ENCODE peak calls at places on chromosomes 12 and 14, in nine cellular contexts. H, R, V, I, M, L, E, S and Z are unnamed samples.

GRCh38 chr14:59281613-59282012 is 93.1 kb downstream of the DAAM1 start:
- DNase-seq in H (no peak), R (peak), V (peak), I (no peak), M (no peak), L (no peak), E (peak), S (no peak), Z (peak)

GRCh38 chr14:72779679-72780078 is 114.2 kb downstream of the DPF3 start:
- DNase-seq in H (no peak), R (no peak), V (peak), I (no peak), M (no peak), L (no peak), E (no peak), S (peak), Z (no peak)

GRCh38 chr14:68135566-68135965 is 316.0 kb downstream of the RAD51B start:
- DNase-seq in H (no peak), R (peak), V (peak), I (no peak), M (no peak), L (no peak), E (no peak), S (no peak), Z (peak)

GRCh38 chr14:35159742-35160409 is 37.5 kb downstream of the PRORP start:
- DNase-seq in H (peak), R (peak), V (peak), I (peak), M (no peak), L (no peak), E (peak), S (no peak), Z (peak)

GRCh38 chr14:99513183-99513694 is 32.0 kb downstream of the CCNK start:
- DNase-seq in H (no peak), R (no peak), V (no peak), I (no peak), M (no peak), L (no peak), E (no peak), S (no peak), Z (no peak)

GRCh38 chr14:71856199-71856919 is 75.9 kb upstream of the RGS6 start:
- DNase-seq in H (no peak), R (no peak), V (peak), I (peak), M (no peak), L (no peak), E (no peak), S (no peak), Z (no peak)

GRCh38 chr14:33567736-33568124 is 383.1 kb downstream of the EGLN3 start:
- DNase-seq in H (no peak), R (peak), V (peak), I (no peak), M (no peak), L (no peak), E (no peak), S (no peak), Z (peak)

GRCh38 chr14:36013483-36013882 is 163.0 kb downstream of the PTCSC3 start:
- DNase-seq in H (no peak), R (no peak), V (no peak), I (no peak), M (no peak), L (no peak), E (no peak), S (no peak), Z (no peak)

GRCh38 chr12:57837779-57838562 is 8.6 kb downstream of the CTDSP2 start:
- DNase-seq in H (no peak), R (peak), V (peak), I (peak), M (no peak), L (no peak), E (peak), S (peak), Z (peak)

GRCh38 chr14:68283378-68284123 is 464.0 kb downstream of the RAD51B start:
- DNase-seq in H (no peak), R (no peak), V (no peak), I (peak), M (no peak), L (no peak), E (no peak), S (no peak), Z (no peak)

GRCh38 chr14:95431199-95432145 is 85.0 kb downstream of the SYNE3 start:
- DNase-seq in H (peak), R (peak), V (peak), I (peak), M (no peak), L (no peak), E (no peak), S (no peak), Z (peak)

GRCh38 chr12:1530592-1531159 is 63.7 kb downstream of the FBXL14 start:
- DNase-seq in H (no peak), R (no peak), V (no peak), I (peak), M (no peak), L (no peak), E (no peak), S (no peak), Z (peak)

GRCh38 chr12:12585115-12585862 is 22.6 kb upstream of the DUSP16 start:
- DNase-seq in H (no peak), R (peak), V (peak), I (no peak), M (no peak), L (no peak), E (no peak), S (no peak), Z (no peak)

GRCh38 chr12:57238854-57239554 is 9.5 kb downstream of the SHMT2 start:
- DNase-seq in H (peak), R (peak), V (peak), I (peak), M (peak), L (peak), E (peak), S (peak), Z (peak)

GRCh38 chr14:57578427-57579220 is 85.0 kb upstream of the CCDC198 start:
- DNase-seq in H (no peak), R (no peak), V (no peak), I (no peak), M (no peak), L (no peak), E (no peak), S (no peak), Z (no peak)

GRCh38 chr14:34741840-34742239 is 27.4 kb upstream of the CFL2 start:
- DNase-seq in H (no peak), R (no peak), V (no peak), I (no peak), M (no peak), L (no peak), E (no peak), S (no peak), Z (no peak)

GRCh38 chr12:21456291-21456780 is 18.9 kb downstream of the PYROXD1 start:
- DNase-seq in H (no peak), R (no peak), V (no peak), I (no peak), M (no peak), L (no peak), E (no peak), S (no peak), Z (peak)

GRCh38 chr12:14954269-14954668 is 7.1 kb downstream of the ARHGDIB start:
- DNase-seq in H (no peak), R (no peak), V (no peak), I (no peak), M (no peak), L (no peak), E (no peak), S (no peak), Z (no peak)

GRCh38 chr12:123519151-123520001 is 14.1 kb downstream of the RILPL1 start:
- DNase-seq in H (peak), R (peak), V (peak), I (no peak), M (peak), L (no peak), E (no peak), S (peak), Z (peak)

GRCh38 chr14:68787235-68787727 is 5.6 kb downstream of the ZFP36L1 start:
- DNase-seq in H (no peak), R (no peak), V (peak), I (peak), M (no peak), L (peak), E (no peak), S (no peak), Z (peak)

GRCh38 chr12:65534105-65534841 is 255.8 kb downstream of the MSRB3 start:
- DNase-seq in H (no peak), R (no peak), V (no peak), I (no peak), M (no peak), L (no peak), E (no peak), S (no peak), Z (no peak)

GRCh38 chr12:125983094-125983783 is 918.0 kb downstream of the AACS start:
- DNase-seq in H (peak), R (peak), V (peak), I (no peak), M (no peak), L (peak), E (no peak), S (no peak), Z (no peak)

GRCh38 chr12:89756638-89757321 is 48.1 kb upstream of the ATP2B1 start:
- DNase-seq in H (peak), R (peak), V (peak), I (peak), M (no peak), L (no peak), E (peak), S (no peak), Z (peak)

GRCh38 chr14:44846232-44846824 is 115.4 kb downstream of the KLHL28 start:
- DNase-seq in H (peak), R (peak), V (peak), I (peak), M (no peak), L (no peak), E (peak), S (no peak), Z (peak)

DNA sequence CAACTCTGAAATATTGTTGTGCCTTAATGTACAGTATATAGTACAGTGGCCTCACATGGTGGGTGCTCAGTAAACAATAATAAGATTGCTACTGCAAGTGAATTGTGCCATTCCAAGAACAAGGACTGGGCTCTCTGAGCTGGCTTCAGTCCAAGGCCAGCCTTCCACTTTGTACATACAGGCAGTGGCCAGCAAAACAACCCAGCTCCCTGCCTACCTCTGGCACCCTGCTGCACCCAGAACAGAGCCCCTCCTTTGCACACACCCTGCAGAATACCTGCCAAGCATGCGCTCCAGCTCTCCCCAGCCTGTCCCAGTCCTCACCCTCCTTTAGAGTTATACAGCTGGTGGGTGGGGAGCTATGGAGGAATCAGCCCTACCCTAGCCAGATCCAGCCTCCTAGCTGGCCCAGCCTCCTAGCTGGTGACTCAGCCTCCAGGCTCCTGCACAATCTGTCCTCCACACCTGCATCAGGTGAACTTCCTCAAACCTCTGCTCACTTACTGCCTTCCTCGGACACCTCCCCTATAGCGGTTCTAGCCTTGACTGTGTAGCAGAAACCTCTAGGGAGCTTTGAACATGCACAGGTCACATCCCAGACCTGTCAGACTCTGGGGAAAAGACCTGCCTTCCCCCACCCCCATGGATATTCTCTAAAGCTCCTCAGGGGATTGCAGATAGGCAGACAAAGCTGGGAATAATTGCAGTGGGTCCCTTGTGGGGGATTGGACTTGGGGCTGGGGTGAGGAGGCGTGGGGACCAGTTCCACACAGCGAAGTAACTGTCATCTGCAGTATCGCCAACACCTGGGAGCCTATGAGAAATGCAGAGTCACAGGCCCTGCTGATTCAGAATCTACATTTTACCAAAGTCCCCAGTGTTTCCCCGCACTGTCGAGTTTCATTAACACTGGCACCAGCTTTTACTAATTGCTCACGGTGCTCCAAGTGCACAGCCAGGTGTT is 17.9 kb downstream of the ZDHHC22 start:
- DNase-seq in H (no peak), R (no peak), V (peak), I (peak), M (no peak), L (no peak), E (no peak), S (peak), Z (no peak)
- H3K4me3 ChIP-seq in H (no peak), R (no peak), V (no peak), I (no peak), M (no peak), L (no peak), E (no peak), S (no peak), Z (peak)

GRCh38 chr12:117033382-117034045 is 65.7 kb downstream of the TESC start:
- DNase-seq in H (no peak), R (no peak), V (no peak), I (no peak), M (no peak), L (no peak), E (no peak), S (no peak), Z (no peak)
- H3K4me3 ChIP-seq in H (no peak), R (no peak), V (no peak), I (no peak), M (no peak), L (peak), E (peak), S (no peak), Z (no peak)

GRCh38 chr14:92615451-92615850 is 101.9 kb downstream of the RIN3 start:
- DNase-seq in H (no peak), R (no peak), V (no peak), I (peak), M (no peak), L (no peak), E (no peak), S (no peak), Z (no peak)
- H3K4me3 ChIP-seq in H (no peak), R (no peak), V (no peak), I (no peak), M (no peak), L (no peak), E (no peak), S (no peak), Z (no peak)

GRCh38 chr14:21264025-21264801 is 5.0 kb downstream of the HNRNPC start:
- DNase-seq in H (no peak), R (peak), V (peak), I (peak), M (no peak), L (no peak), E (peak), S (no peak), Z (peak)
- H3K4me3 ChIP-seq in H (peak), R (no peak), V (no peak), I (peak), M (peak), L (no peak), E (peak), S (no peak), Z (peak)

GRCh38 chr14:20499108-20499507 is 6.2 kb upstream of the RNASE10 start:
- DNase-seq in H (no peak), R (peak), V (no peak), I (peak), M (no peak), L (no peak), E (no peak), S (no peak), Z (no peak)
- H3K4me3 ChIP-seq in H (no peak), R (no peak), V (no peak), I (no peak), M (no peak), L (no peak), E (no peak), S (no peak), Z (no peak)